ENCODE peak calls at places on chromosome 5, in six cellular contexts. D is NT2/D1, Z is right lobe of liver, H is cardiac muscle cell, F is PC-3, M is aorta. Q is an unnamed sample.

GRCh38 chr5:142184939-142185526 is 76.5 kb downstream of the NDFIP1 start:
- DNase-seq in M (peak; percentile 20), H (no peak), Z (no peak), F (no peak), D (no peak), Q (no peak)

GRCh38 chr5:92800360-92800759 is 780.7 kb downstream of the NR2F1-AS1 start:
- DNase-seq in F (no peak), H (no peak), D (no peak), M (no peak), Z (no peak), Q (no peak)

GRCh38 chr5:58505971-58506640 is 14.9 kb downstream of the GAPT start:
- DNase-seq in D (no peak), F (no peak), Z (no peak), H (no peak), M (no peak), Q (no peak)

GRCh38 chr5:110496276-110496675 is 230.2 kb downstream of the TMEM232 start:
- DNase-seq in Z (no peak), H (no peak), F (peak; percentile 11), M (no peak), D (no peak), Q (no peak)

GRCh38 chr5:99243111-99243510 is 314.3 kb upstream of the CHD1 start:
- DNase-seq in D (no peak), M (no peak), Z (no peak), F (no peak), H (no peak), Q (no peak)

GRCh38 chr5:147474140-147474539 is 35.7 kb downstream of the DPYSL3 start:
- DNase-seq in F (no peak), D (no peak), M (no peak), Z (no peak), H (no peak), Q (no peak)

GRCh38 chr5:178545156-178545555 is 45.0 kb downstream of the COL23A1 start:
- DNase-seq in F (no peak), D (no peak), H (peak; percentile 37), M (peak; percentile 73), Z (no peak), Q (no peak)

GRCh38 chr5:107952450-107952849 is 281.7 kb upstream of the EFNA5 start:
- DNase-seq in Z (no peak), D (no peak), H (no peak), F (no peak), M (no peak), Q (no peak)

GRCh38 chr5:10860645-10861455 is 99.8 kb upstream of the DAP start:
- DNase-seq in M (no peak), F (peak; percentile 72), D (no peak), Z (no peak), H (no peak), Q (peak; percentile 9)

GRCh38 chr5:114176356-114176755 is 185.5 kb upstream of the KCNN2 start:
- DNase-seq in Z (no peak), H (no peak), F (peak; percentile 34), D (no peak), M (no peak), Q (peak; percentile 43)

GRCh38 chr5:57586649-57587048 is 104.0 kb upstream of the ACTBL2 start:
- DNase-seq in F (no peak), H (no peak), M (no peak), Z (no peak), D (no peak), Q (no peak)

GRCh38 chr5:178547052-178547666 is 43.0 kb downstream of the COL23A1 start:
- DNase-seq in F (no peak), H (no peak), M (peak; percentile 45), Z (no peak), D (no peak), Q (no peak)

GRCh38 chr5:34005211-34005610 is 2.6 kb downstream of the AMACR start:
- DNase-seq in Z (no peak), D (no peak), M (no peak), F (no peak), H (no peak), Q (no peak)

GRCh38 chr5:10538103-10538788 is 25.6 kb upstream of the ANKRD33B start:
- DNase-seq in Z (no peak), H (no peak), F (no peak), M (peak; percentile 61), D (no peak), Q (no peak)

GRCh38 chr5:56454219-56454862 is 221.2 kb upstream of the ANKRD55 start:
- DNase-seq in D (no peak), M (no peak), Z (no peak), H (no peak), F (no peak), Q (no peak)

GRCh38 chr5:59115345-59115744 is 532.5 kb downstream of the RAB3C start:
- DNase-seq in M (no peak), F (peak; percentile 14), H (no peak), D (no peak), Z (no peak), Q (no peak)

GRCh38 chr5:42454216-42454995 is 31.2 kb downstream of the GHR start:
- DNase-seq in H (no peak), F (peak; percentile 75), D (no peak), M (no peak), Z (no peak), Q (peak; percentile 15)

DNA sequence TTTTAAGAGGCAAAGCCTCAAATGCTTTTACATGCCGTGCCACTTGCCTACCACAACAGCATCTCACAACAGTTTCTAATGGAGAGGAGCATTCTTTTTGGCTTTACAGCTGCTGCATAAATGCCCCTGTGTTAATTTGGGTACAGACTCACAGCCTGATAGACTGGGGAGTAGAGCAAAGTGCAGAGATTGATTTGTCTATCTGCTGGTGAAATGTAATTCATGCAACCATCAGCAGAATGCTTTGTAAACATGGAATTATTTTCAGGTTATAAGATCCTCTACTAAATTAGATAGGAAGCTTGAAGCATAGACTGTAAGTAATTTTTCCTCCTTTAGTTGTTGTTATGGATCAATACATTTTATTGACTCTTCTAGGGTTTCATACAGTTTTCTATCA is 170.3 kb downstream of the CD180 start:
- DNase-seq in D (no peak), M (no peak), H (no peak), F (no peak), Z (no peak), Q (no peak)
- H3K27me3 ChIP-seq in D (no peaks in the 10 kb centered on the region), M (no peaks in the 10 kb centered on the region), H (no peaks in the 10 kb centered on the region), F (no peaks in the 10 kb centered on the region), Z (no peaks in the 10 kb centered on the region), Q (no peaks in the 10 kb centered on the region)

GRCh38 chr5:181205402-181205734 is 372 bp upstream of the TRIM7 start:
- DNase-seq in M (peak; percentile 77), F (no peak), D (no peak), Z (no peak), H (peak; percentile 32), Q (peak; percentile 30)

GRCh38 chr5:181203842-181204560 is 995 bp downstream of the TRIM7 start:
- DNase-seq in Z (no peak), M (peak; percentile 79), F (no peak), D (no peak), H (no peak), Q (peak; percentile 49)

GRCh38 chr5:181204561-181205401 is at the start of gene TRIM7:
- DNase-seq in D (no peak), H (peak; percentile 53), F (peak; percentile 68), Z (no peak), M (peak; percentile 89), Q (peak; percentile 51)

GRCh38 chr5:181200816-181201215 is 4.2 kb downstream of the TRIM7 start:
- DNase-seq in M (peak; percentile 17), Z (no peak), D (no peak), H (no peak), F (no peak), Q (no peak)

DNA sequence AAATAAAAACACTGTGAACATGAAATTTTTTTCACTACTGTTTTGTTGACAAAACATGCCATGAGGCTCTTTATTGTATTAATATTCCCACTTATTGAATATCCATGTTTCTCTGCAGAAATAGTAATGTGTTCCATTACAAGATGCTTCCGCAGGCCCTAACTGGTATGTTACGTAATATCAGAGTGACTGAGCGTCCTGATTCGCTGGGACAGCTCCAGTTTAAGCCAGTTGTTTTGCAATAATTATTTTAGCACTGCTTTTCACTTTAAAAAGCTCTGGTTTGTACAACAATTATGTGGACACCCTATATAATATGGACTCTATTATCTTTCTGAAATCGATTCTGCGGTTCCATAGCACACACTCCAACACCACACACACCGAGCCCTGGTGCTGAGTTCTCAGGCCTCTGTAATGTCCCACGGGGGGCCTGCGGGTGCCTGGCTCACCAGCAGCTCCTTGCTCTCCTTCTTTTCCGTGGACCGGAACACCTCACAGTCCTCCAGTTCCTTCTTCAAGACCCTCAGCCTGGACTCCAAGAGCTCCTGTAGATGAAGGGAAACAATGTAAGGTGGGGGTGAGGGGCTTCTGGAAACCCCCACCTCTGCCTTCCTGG is 1.8 kb downstream of the TRIM7 start:
- DNase-seq in M (peak; percentile 59), H (no peak), F (no peak), D (no peak), Z (no peak), Q (no peak)
- H3K27me3 ChIP-seq in M (no peaks in the 10 kb centered on the region), H (peaks cover 74% of the 10 kb centered on the region), F (no peaks in the 10 kb centered on the region), D (peaks cover 45% of the 10 kb centered on the region), Z (no peaks in the 10 kb centered on the region), Q (no peaks in the 10 kb centered on the region)

DNA sequence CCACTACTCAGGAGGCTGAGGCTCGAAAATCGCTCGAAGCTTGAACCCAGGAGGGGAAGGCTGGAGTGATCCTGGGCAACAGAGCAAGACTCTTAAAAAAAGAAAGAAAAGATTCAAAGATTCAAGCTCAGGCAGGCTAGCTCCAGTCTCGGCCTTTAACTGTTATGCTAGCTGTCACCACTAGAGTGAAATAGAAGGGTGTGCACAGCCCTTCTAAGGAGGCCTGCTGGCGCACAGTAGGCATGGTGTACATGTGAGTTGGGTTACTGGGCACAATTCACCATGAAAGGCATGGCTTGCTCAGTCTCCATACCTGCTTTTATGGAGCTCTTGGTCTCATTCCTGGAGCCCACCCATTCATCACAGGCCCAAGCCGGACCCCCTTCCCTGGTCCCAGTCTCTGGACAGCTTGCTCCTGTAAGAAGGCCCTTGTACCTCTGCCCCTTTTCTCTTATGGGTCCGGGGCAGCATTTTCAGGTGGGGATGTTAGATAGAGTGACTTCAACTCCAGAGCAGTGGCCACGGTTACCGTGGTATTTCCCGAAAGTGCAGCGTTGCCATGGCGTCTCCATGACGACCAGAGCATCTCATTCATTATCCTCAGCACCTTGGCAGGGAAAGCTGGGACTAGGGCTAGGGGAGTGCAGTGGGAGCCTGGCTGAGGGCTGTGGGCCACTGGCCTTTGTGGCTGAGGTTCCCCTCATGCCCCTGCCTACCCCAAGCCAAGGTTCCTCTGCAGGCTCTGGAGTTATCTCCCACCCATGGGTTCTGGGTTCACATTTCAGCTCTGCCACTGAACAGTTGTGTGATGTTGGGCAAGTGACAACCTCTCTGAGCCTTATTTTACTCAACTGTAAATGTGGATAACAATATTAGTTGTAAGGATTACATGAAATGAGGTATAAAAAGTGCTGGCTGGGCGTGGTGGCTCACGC is 5.7 kb downstream of the NDST1 start:
- DNase-seq in Z (no peak), F (no peak), D (no peak), M (no peak), H (no peak), Q (no peak)
- H3K27me3 ChIP-seq in Z (no peaks in the 10 kb centered on the region), F (no peaks in the 10 kb centered on the region), D (no peaks in the 10 kb centered on the region), M (no peaks in the 10 kb centered on the region), H (no peaks in the 10 kb centered on the region), Q (no peaks in the 10 kb centered on the region)

DNA sequence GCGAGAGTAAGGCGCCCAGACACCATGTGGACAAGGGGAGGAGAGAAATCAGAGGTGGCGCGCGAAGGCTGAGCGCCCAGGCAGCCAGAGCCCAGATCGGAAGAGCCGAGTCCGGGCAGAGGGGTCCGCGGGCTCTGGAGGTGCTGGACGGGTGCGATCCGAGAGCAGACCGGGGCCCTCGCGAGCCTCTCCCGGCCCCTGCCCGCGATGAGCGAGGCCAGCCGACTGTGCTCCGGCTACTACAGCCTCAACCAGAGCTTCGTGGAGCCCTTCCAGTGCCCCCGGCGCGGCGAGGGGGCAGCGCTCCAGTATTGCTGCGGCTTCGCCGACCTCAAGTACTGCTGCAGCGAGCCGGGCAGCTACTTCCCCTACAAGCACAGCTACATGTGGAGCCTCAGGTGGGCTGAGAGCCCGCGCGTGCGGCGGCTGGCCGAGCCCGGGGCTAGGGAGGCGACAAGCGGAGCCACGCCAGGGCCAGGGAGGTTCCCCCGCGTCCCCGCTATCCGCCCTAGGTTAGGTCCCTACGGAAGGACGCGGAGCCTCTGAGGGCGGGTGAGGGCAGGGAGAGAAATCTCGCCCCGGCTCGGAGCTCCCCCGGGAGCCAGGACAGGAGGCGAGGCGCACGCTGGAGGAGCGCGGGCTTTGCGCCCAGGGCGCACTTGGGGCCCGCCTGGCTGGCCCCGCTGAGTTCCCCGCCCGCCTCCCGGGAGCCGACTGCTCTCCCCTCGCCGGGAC is at the start of gene SHISAL2B:
- DNase-seq in Z (no peak), H (peak; percentile 61), M (peak; percentile 70), F (no peak), D (no peak), Q (peak; percentile 30)
- H3K27me3 ChIP-seq in Z (no peaks in the 10 kb centered on the region), H (no peaks in the 10 kb centered on the region), M (no peaks in the 10 kb centered on the region), F (no peaks in the 10 kb centered on the region), D (peaks cover 15% of the 10 kb centered on the region), Q (peaks cover 80% of the 10 kb centered on the region)